ENCODE peak calls at places on chromosomes 13 and 19, in seven cellular contexts. O is IMR-90, Q is HCT116, K is A549, H is endothelial cell of umbilical vein, R is K562, B is uterus. U is an unnamed sample.
A peak's percentile ranks its signal among the peaks of the same experiment; 100 is the strongest.

GRCh38 chr13:20387441-20387971 is 138.2 kb downstream of the CRYL1 start:
- DNase-seq in O (peak; percentile 34), Q (no peak), K (no peak), H (no peak), R (no peak), B (no peak), U (no peak)

GRCh38 chr13:73440296-73440895 is 381.6 kb downstream of the KLF5 start:
- DNase-seq in O (no peak), Q (peak; percentile 39), K (no peak), H (no peak), R (no peak), B (no peak), U (no peak)

GRCh38 chr13:80858131-80858530 is 517.2 kb upstream of the SPRY2 start:
- DNase-seq in O (no peak), Q (no peak), K (no peak), H (no peak), R (no peak), B (no peak), U (no peak)

GRCh38 chr13:22092791-22093545 is 422.1 kb downstream of the FGF9 start:
- DNase-seq in O (peak; percentile 83), Q (no peak), K (no peak), H (no peak), R (no peak), B (no peak), U (no peak)

GRCh38 chr13:44434441-44435141 is 61.0 kb downstream of the SERP2 start:
- DNase-seq in O (no peak), Q (no peak), K (no peak), H (no peak), R (no peak), B (no peak), U (no peak)

GRCh38 chr13:73060251-73061160 is 1.7 kb downstream of the KLF5 start:
- DNase-seq in O (peak; percentile 82), Q (no peak), K (no peak), H (peak; percentile 24), R (peak; percentile 12), B (peak; percentile 19), U (peak; percentile 38)

GRCh38 chr13:93941444-93941843 is 538.0 kb downstream of the DCT start:
- DNase-seq in O (no peak), Q (no peak), K (no peak), H (no peak), R (no peak), B (no peak), U (no peak)

GRCh38 chr19:19410553-19411550 is 5.4 kb downstream of the GATAD2A start:
- DNase-seq in O (no peak), Q (no peak), K (no peak), H (no peak), R (peak; percentile 34), B (no peak), U (no peak)

GRCh38 chr19:51668167-51668566 is 21.5 kb upstream of the SIGLEC14 start:
- DNase-seq in O (no peak), Q (no peak), K (no peak), H (no peak), R (no peak), B (no peak), U (no peak)

GRCh38 chr13:35309711-35310110 is 166.8 kb downstream of the MAB21L1 start:
- DNase-seq in O (no peak), Q (no peak), K (no peak), H (no peak), R (no peak), B (no peak), U (no peak)

GRCh38 chr19:12938536-12939291 is at the start of gene CALR:
- DNase-seq in O (no peak), Q (no peak), K (no peak), H (peak; percentile 45), R (peak; percentile 64), B (no peak), U (no peak)

GRCh38 chr13:52954838-52955237 is 73.8 kb upstream of the OLFM4 start:
- DNase-seq in O (no peak), Q (no peak), K (no peak), H (no peak), R (no peak), B (no peak), U (no peak)

GRCh38 chr13:48258430-48258829 is 25.4 kb downstream of the ITM2B start:
- DNase-seq in O (no peak), Q (no peak), K (no peak), H (no peak), R (no peak), B (no peak), U (no peak)

GRCh38 chr13:44300895-44301638 is 72.6 kb upstream of the SERP2 start:
- DNase-seq in O (peak; percentile 87), Q (peak; percentile 36), K (peak; percentile 61), H (peak; percentile 74), R (no peak), B (peak; percentile 52), U (peak; percentile 21)

GRCh38 chr13:69654392-69654791 is 453.2 kb upstream of the ATXN8OS start:
- DNase-seq in O (no peak), Q (no peak), K (no peak), H (no peak), R (no peak), B (no peak), U (no peak)

GRCh38 chr13:104823709-104824108 is 1711.8 kb downstream of the EFNB2 start:
- DNase-seq in O (no peak), Q (no peak), K (no peak), H (no peak), R (no peak), B (no peak), U (no peak)

GRCh38 chr13:110560606-110561334 is 752 bp downstream of the RAB20 start:
- DNase-seq in O (no peak), Q (no peak), K (no peak), H (peak; percentile 38), R (peak; percentile 44), B (no peak), U (no peak)

GRCh38 chr13:85204668-85205344 is 594.4 kb downstream of the SLITRK6 start:
- DNase-seq in O (no peak), Q (no peak), K (no peak), H (no peak), R (no peak), B (no peak), U (no peak)

GRCh38 chr19:46076031-46076880 is 35.5 kb upstream of the IGFL4 start:
- DNase-seq in O (no peak), Q (no peak), K (no peak), H (no peak), R (no peak), B (no peak), U (no peak)

GRCh38 chr19:8487137-8487851 is 15.1 kb downstream of the PRAM1 start:
- DNase-seq in O (no peak), Q (no peak), K (no peak), H (no peak), R (no peak), B (no peak), U (no peak)

GRCh38 chr13:49632156-49632555 is 3.8 kb downstream of the ARL11 start:
- DNase-seq in O (no peak), Q (no peak), K (no peak), H (no peak), R (no peak), B (no peak), U (no peak)

GRCh38 chr13:26219726-26220125 is 2.4 kb downstream of the RNF6 start:
- DNase-seq in O (peak; percentile 29), Q (no peak), K (no peak), H (no peak), R (no peak), B (no peak), U (no peak)

GRCh38 chr13:50651916-50652315 is 191.6 kb downstream of the DLEU7 start:
- DNase-seq in O (no peak), Q (no peak), K (no peak), H (no peak), R (no peak), B (no peak), U (no peak)

GRCh38 chr13:53341144-53341510 is 312.5 kb downstream of the OLFM4 start:
- DNase-seq in O (no peak), Q (no peak), K (no peak), H (no peak), R (no peak), B (no peak), U (no peak)

GRCh38 chr19:56972291-56972914 is 131.9 kb upstream of the PEG3 start:
- DNase-seq in O (no peak), Q (no peak), K (no peak), H (no peak), R (no peak), B (peak; percentile 35), U (no peak)

DNA sequence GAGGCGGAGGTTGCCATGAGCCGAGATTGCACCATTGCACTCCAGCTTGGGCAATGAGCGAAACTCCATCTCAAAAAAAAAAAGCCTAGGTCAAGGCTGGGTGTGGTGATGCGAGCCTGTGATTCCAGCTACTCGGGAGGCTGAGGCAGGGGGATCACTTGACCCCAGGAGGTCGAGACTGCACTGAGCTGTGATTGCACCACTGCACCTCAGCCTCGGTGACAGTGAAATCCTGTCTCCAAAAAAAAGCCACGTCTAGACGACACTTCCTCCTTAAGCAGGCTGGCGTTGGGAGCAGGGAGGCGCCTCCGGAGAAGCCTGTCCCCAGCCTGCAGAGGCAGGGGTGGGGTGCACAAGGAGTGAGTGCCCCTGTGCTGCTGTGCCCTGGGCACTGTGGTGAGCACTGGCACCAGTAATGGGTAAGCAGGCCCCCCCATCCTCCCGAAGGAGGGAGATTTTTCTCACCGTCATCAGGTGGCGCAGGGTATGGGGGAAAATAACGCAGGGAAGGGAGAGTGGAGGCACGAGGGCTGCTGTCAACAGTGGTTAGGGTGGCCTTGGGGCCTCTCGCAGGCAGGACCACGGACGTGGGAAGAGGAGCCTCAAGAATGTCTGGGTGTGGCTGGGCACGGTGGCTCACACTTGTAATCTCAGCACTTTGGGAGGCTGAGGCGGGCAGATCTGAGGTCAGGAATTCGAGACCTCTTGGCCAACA is 701 bp downstream of the P2RY11 start:
- DNase-seq in O (no peak), Q (no peak), K (no peak), H (no peak), R (peak; percentile 41), B (no peak), U (no peak)
- TF ChIP-seq POLR2A in O (no peak), Q (no peak), K (no peak), H (no peak), R (peak; percentile 60), B (no peak), U (peak; percentile 3)

DNA sequence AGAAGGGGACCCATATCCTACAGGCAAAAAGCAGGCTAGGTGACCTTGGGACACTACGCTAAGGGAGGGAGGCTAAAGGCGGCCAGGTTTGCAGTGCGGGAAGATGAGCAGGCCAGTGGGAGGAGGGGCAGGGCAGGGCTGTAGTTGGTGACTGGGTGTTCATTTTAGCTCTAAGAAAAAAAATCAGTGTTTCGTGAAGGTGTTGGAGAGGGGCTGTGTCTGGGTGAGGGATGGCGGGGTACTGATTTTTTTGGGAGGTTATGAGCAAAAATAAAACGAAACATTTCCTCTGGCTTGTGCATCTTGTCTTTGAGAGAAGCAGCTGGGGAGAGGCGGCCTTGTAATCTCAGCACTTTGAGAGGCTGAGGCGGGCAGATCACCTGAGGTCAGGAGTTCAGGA is 4.3 kb upstream of the NUP62 start:
- DNase-seq in O (no peak), Q (no peak), K (no peak), H (no peak), R (no peak), B (no peak), U (no peak)
- TF ChIP-seq POLR2A in O (no peak), Q (no peak), K (no peak), H (no peak), R (no peak), B (no peak), U (no peak)

GRCh38 chr19:1244693-1245451 is 3.3 kb downstream of the ATP5F1D start:
- DNase-seq in O (no peak), Q (no peak), K (no peak), H (no peak), R (no peak), B (peak; percentile 66), U (peak; percentile 74)
- TF ChIP-seq POLR2A in O (no peak), Q (no peak), K (no peak), H (peak; percentile 10), R (peak; percentile 41), B (no peak), U (no peak)

GRCh38 chr19:39970674-39971379 is at the start of gene PSMC4:
- DNase-seq in O (peak; percentile 99), Q (peak; percentile 98), K (peak; percentile 100), H (peak; percentile 100), R (peak; percentile 99), B (peak; percentile 98), U (peak; percentile 98)
- TF ChIP-seq POLR2A in O (peak; percentile 95), Q (peak; percentile 77), K (peak; percentile 81), H (peak; percentile 86), R (peak; percentile 94), B (peak; percentile 88), U (peak; percentile 89)